ENCODE peak calls at places on chromosomes 1 and 21, in seven cellular contexts. D is left lung, G is left ventricle myocardium inferior, R is cardiac muscle cell, H is neural progenitor cell, L is pancreas, J is colonic mucosa. M is an unnamed sample.

GRCh38 chr1:181255270-181255929 is 166.9 kb downstream of the IER5 start:
- DNase-seq in G (no peak), H (no peak), D (peak; percentile 70), L (peak; percentile 53), R (no peak), J (no peak), M (no peak)

GRCh38 chr1:78176448-78176847 is 130.7 kb downstream of the GIPC2 start:
- DNase-seq in H (peak; percentile 27), J (peak; percentile 79), G (no peak), D (no peak), L (no peak), R (peak; percentile 51), M (no peak)

GRCh38 chr21:45590246-45590725 is 48.0 kb upstream of the SLC19A1 start:
- DNase-seq in G (peak; percentile 72), L (peak; percentile 71), R (peak; percentile 62), J (peak; percentile 71), D (peak; percentile 81), H (peak; percentile 80), M (peak; percentile 23)

GRCh38 chr21:29248124-29248523 is 50.6 kb upstream of the BACH1 start:
- DNase-seq in J (no peak), R (no peak), D (no peak), L (no peak), G (no peak), H (no peak), M (no peak)

GRCh38 chr1:37811027-37811655 is 3.1 kb upstream of the YRDC start:
- DNase-seq in R (peak; percentile 83), L (peak; percentile 74), D (peak; percentile 52), J (peak; percentile 67), G (peak; percentile 48), H (peak; percentile 86), M (peak; percentile 69)

GRCh38 chr1:55257958-55258357 is 42.8 kb upstream of the USP24 start:
- DNase-seq in R (no peak), G (no peak), D (no peak), L (no peak), J (no peak), H (no peak), M (no peak)

GRCh38 chr1:43786201-43786958 is 79.0 kb downstream of the ST3GAL3 start:
- DNase-seq in R (no peak), G (no peak), L (no peak), D (no peak), H (no peak), J (no peak), M (no peak)

GRCh38 chr1:219161371-219161975 is 12.2 kb upstream of the LYPLAL1 start:
- DNase-seq in L (no peak), H (no peak), R (no peak), J (no peak), D (no peak), G (no peak), M (no peak)

GRCh38 chr21:45379901-45380330 is 25.0 kb upstream of the COL18A1 start:
- DNase-seq in J (no peak), H (no peak), L (no peak), R (no peak), G (peak; percentile 10), D (peak; percentile 11), M (peak; percentile 28)

GRCh38 chr1:150268342-150268705 is 492 bp downstream of the APH1A start:
- DNase-seq in L (peak; percentile 37), H (peak; percentile 40), D (peak; percentile 59), J (peak; percentile 54), R (peak; percentile 28), G (no peak), M (peak; percentile 14)

GRCh38 chr1:54378157-54378883 is 27.9 kb downstream of the SSBP3 start:
- DNase-seq in R (peak; percentile 84), D (no peak), G (no peak), H (peak; percentile 95), L (no peak), J (no peak), M (no peak)

GRCh38 chr21:31862078-31862477 is 10.7 kb upstream of the HUNK start:
- DNase-seq in H (no peak), L (no peak), D (peak; percentile 36), J (no peak), G (no peak), R (no peak), M (no peak)

GRCh38 chr1:217135569-217135915 is 412.3 kb upstream of the ESRRG start:
- DNase-seq in H (peak; percentile 37), L (peak; percentile 18), G (no peak), D (no peak), R (peak; percentile 74), J (no peak), M (no peak)

GRCh38 chr1:33152685-33153432 is 29.0 kb downstream of the TRIM62 start:
- DNase-seq in H (peak; percentile 69), L (no peak), G (peak; percentile 91), J (no peak), R (no peak), D (no peak), M (no peak)

GRCh38 chr1:109886827-109887226 is 23.8 kb upstream of the CSF1 start:
- DNase-seq in D (peak; percentile 67), H (no peak), L (no peak), R (no peak), G (no peak), J (no peak), M (no peak)

GRCh38 chr1:116912846-116913245 is 3.1 kb downstream of the PTGFRN start:
- DNase-seq in H (no peak), J (no peak), R (no peak), L (no peak), G (no peak), D (no peak), M (no peak)

GRCh38 chr21:37631319-37632117 is 264.9 kb downstream of the DYRK1A start:
- DNase-seq in R (no peak), J (no peak), L (peak; percentile 40), D (no peak), G (no peak), H (peak; percentile 76), M (no peak)

GRCh38 chr1:227562923-227563318 is 435 bp upstream of the ZNF678 start:
- DNase-seq in L (peak; percentile 27), G (no peak), J (no peak), R (no peak), D (no peak), H (no peak), M (no peak)

GRCh38 chr1:31183927-31184554 is 55.6 kb downstream of the NKAIN1 start:
- DNase-seq in G (no peak), R (peak; percentile 73), J (peak; percentile 49), D (no peak), H (peak; percentile 80), L (peak; percentile 51), M (peak; percentile 54)

GRCh38 chr1:31181515-31182343 is 58.0 kb downstream of the NKAIN1 start:
- DNase-seq in J (peak; percentile 66), D (no peak), G (peak; percentile 59), H (peak; percentile 56), L (peak; percentile 63), R (peak; percentile 61), M (peak; percentile 57)

GRCh38 chr1:31183126-31183525 is 56.6 kb downstream of the NKAIN1 start:
- DNase-seq in R (no peak), G (no peak), J (no peak), L (no peak), H (no peak), D (no peak), M (no peak)

GRCh38 chr1:31180338-31180737 is 59.3 kb downstream of the NKAIN1 start:
- DNase-seq in R (peak; percentile 23), D (no peak), G (no peak), L (no peak), J (no peak), H (no peak), M (no peak)

GRCh38 chr1:31182352-31182751 is 57.3 kb downstream of the NKAIN1 start:
- DNase-seq in D (peak; percentile 63), J (peak; percentile 67), L (peak; percentile 70), G (peak; percentile 82), H (peak; percentile 90), R (peak; percentile 92), M (peak; percentile 60)
- TF ChIP-seq CTCF in D (no peak), J (no peak), L (no peak), G (peak; percentile 37), H (no peak), R (peak; percentile 46), M (peak; percentile 34)

GRCh38 chr1:1020000-1020404 is at the start of gene AGRN:
- DNase-seq in L (peak; percentile 70), H (peak; percentile 85), G (no peak), D (no peak), R (peak; percentile 69), J (no peak), M (no peak)
- H3K27ac ChIP-seq in L (peak within 1 kb of the TSS; percentile 86), H (peak within 1 kb of the TSS; percentile 99), G (peak within 1 kb of the TSS; percentile 96), D (peak within 1 kb of the TSS; percentile 89), R (peak within 1 kb of the TSS; percentile 98), J (peak within 1 kb of the TSS; percentile 85), M (no peak within 1 kb of the TSS)

DNA sequence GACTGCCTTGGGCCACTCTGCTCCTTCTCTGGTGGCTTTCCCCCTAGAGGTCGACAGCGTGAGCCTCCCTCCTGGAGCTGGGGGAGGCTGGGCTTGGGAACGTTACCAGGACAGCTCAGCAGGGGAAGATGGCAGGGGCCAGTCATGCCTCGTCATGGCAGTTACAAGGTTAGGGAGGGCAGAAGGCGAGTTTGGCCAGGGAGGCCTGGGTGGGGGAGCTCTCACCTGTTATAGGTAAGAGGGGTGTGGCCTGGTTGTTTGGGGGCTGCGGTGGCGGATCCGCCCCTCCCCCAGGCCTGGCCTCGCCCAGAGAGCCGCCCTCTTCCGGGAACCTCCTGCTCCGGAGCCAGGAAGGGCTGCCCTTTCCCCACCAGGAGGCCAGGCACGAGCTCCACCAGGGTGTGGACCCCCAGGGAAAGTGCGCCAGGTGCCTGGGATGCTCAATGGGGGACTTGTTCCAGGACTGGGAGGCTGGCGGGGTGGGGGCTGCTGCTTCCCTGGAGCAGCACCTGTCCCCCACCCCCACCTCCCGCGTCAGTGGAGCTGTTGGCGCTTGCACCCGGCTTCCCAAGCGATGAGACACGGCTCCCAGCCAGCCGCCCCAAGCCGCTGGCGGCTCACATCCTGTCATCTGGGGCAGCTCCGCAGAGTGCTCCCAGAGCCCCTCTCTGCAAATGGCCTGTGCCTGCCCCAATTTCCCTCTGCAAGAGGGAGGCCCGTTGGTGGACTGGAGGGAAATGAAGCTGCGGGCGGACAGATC is 23.6 kb upstream of the PKP1 start:
- DNase-seq in D (no peak), L (no peak), R (no peak), J (peak; percentile 53), H (peak; percentile 27), G (no peak), M (no peak)
- TF ChIP-seq CTCF in D (no peak), L (no peak), R (no peak), J (no peak), H (no peak), G (no peak), M (no peak)

DNA sequence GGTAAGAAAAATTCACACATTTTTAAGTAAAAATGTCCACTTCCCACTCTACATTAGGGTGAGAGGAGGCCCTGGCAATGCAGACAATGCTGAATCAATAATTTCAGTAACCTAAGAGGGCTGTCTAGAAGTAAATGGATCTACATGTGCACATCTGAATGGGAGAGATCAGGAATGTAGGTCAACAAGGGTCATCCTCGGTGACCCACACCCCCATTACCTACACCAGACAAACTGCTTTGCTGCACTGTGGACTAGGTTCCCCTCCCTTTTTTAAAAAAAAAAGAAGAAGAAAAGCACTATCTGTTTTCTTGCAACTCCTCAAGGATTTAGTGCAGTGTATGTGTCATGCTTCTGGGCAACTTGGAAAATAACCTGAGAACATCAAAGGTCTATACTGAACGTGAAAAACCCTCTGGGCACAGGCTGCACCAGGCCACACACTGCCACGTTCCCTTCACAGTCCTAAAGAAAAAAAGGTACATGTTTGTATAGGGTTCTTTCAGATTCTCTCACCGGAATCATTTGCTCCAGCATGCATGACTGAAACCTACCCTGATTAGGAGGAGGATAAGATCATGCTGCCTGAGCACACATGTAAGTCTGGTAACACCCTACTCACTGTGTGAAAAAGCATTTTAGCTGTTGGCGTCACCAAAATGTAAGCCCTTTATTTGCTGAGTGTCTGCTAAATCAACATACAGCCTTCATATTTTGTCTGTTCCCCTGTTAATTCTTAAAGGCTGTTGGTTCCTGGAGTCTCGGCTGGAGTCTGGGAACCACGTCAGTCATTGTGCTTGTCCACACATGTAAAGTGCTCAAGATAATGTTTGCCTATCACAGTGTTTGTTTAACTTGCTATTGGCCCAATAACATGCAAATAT is 341.0 kb downstream of the SMYD3 start:
- DNase-seq in R (no peak), H (no peak), L (peak; percentile 13), G (no peak), J (no peak), D (no peak), M (no peak)
- H3K27ac ChIP-seq in R (no peak overlapping the region), H (no peak overlapping the region), L (no peak overlapping the region), G (no peak overlapping the region), J (no peak overlapping the region), D (no peak overlapping the region), M (no peak overlapping the region)